ENCODE peak calls at places on chromosome 13, in six cellular contexts. One of them, this sample, is unnamed.

GRCh38 chr13:51453308-51453958 is 597 bp upstream of the INTS6 start:
- DNase-seq in cardiac muscle cell: no peak
- DNase-seq in transverse colon: peak; percentile 88
- DNase-seq in retinal pigment epithelial cell: no peak
- DNase-seq in astrocyte: no peak
- DNase-seq in nephron progenitor cell: peak; percentile 84
- DNase-seq in this sample: peak; percentile 77

GRCh38 chr13:32629866-32630265 is 43.6 kb downstream of the PDS5B start:
- DNase-seq in retinal pigment epithelial cell: no peak
- DNase-seq in cardiac muscle cell: no peak
- DNase-seq in transverse colon: no peak
- DNase-seq in astrocyte: no peak
- DNase-seq in nephron progenitor cell: no peak
- DNase-seq in this sample: no peak

GRCh38 chr13:26946675-26947342 is 186.2 kb upstream of the GPR12 start:
- DNase-seq in retinal pigment epithelial cell: no peak
- DNase-seq in transverse colon: no peak
- DNase-seq in cardiac muscle cell: peak; percentile 75
- DNase-seq in astrocyte: peak; percentile 32
- DNase-seq in nephron progenitor cell: no peak
- DNase-seq in this sample: no peak

GRCh38 chr13:35485451-35485850 is 9.0 kb upstream of the MAB21L1 start:
- DNase-seq in transverse colon: no peak
- DNase-seq in astrocyte: no peak
- DNase-seq in cardiac muscle cell: no peak
- DNase-seq in nephron progenitor cell: no peak
- DNase-seq in retinal pigment epithelial cell: no peak
- DNase-seq in this sample: peak; percentile 62

GRCh38 chr13:60329221-60329983 is 67.6 kb upstream of the TDRD3 start:
- DNase-seq in cardiac muscle cell: peak; percentile 74
- DNase-seq in transverse colon: peak; percentile 48
- DNase-seq in astrocyte: peak; percentile 14
- DNase-seq in retinal pigment epithelial cell: peak; percentile 57
- DNase-seq in nephron progenitor cell: peak; percentile 45
- DNase-seq in this sample: peak; percentile 57

GRCh38 chr13:74771964-74772363 is 637.8 kb upstream of the KLF12 start:
- DNase-seq in nephron progenitor cell: no peak
- DNase-seq in astrocyte: peak; percentile 83
- DNase-seq in cardiac muscle cell: no peak
- DNase-seq in retinal pigment epithelial cell: no peak
- DNase-seq in transverse colon: no peak
- DNase-seq in this sample: no peak

GRCh38 chr13:111505175-111505777 is 184.8 kb downstream of the TEX29 start:
- DNase-seq in cardiac muscle cell: peak; percentile 67
- DNase-seq in transverse colon: no peak
- DNase-seq in nephron progenitor cell: peak; percentile 66
- DNase-seq in astrocyte: no peak
- DNase-seq in retinal pigment epithelial cell: no peak
- DNase-seq in this sample: peak; percentile 61

GRCh38 chr13:83085186-83085900 is 796.9 kb downstream of the SLITRK1 start:
- DNase-seq in retinal pigment epithelial cell: no peak
- DNase-seq in astrocyte: peak; percentile 7
- DNase-seq in transverse colon: no peak
- DNase-seq in nephron progenitor cell: no peak
- DNase-seq in cardiac muscle cell: no peak
- DNase-seq in this sample: no peak

GRCh38 chr13:90882551-90882950 is 464.9 kb upstream of the MIR17HG start:
- DNase-seq in retinal pigment epithelial cell: no peak
- DNase-seq in cardiac muscle cell: no peak
- DNase-seq in transverse colon: no peak
- DNase-seq in astrocyte: no peak
- DNase-seq in nephron progenitor cell: no peak
- DNase-seq in this sample: no peak

GRCh38 chr13:30759748-30760147 is 24.4 kb downstream of the ALOX5AP start:
- DNase-seq in retinal pigment epithelial cell: no peak
- DNase-seq in cardiac muscle cell: no peak
- DNase-seq in astrocyte: peak; percentile 45
- DNase-seq in transverse colon: no peak
- DNase-seq in nephron progenitor cell: no peak
- DNase-seq in this sample: no peak

GRCh38 chr13:31970237-31970930 is 61.2 kb upstream of the FRY start:
- DNase-seq in transverse colon: no peak
- DNase-seq in retinal pigment epithelial cell: no peak
- DNase-seq in cardiac muscle cell: no peak
- DNase-seq in astrocyte: peak; percentile 74
- DNase-seq in nephron progenitor cell: no peak
- DNase-seq in this sample: no peak

GRCh38 chr13:93819331-93819730 is 592.7 kb downstream of the GPC6 start:
- DNase-seq in astrocyte: no peak
- DNase-seq in nephron progenitor cell: no peak
- DNase-seq in retinal pigment epithelial cell: no peak
- DNase-seq in transverse colon: no peak
- DNase-seq in cardiac muscle cell: no peak
- DNase-seq in this sample: no peak

GRCh38 chr13:106573855-106574254 is 5.9 kb upstream of the ARGLU1 start:
- DNase-seq in nephron progenitor cell: no peak
- DNase-seq in cardiac muscle cell: no peak
- DNase-seq in retinal pigment epithelial cell: no peak
- DNase-seq in transverse colon: peak; percentile 22
- DNase-seq in astrocyte: peak; percentile 31
- DNase-seq in this sample: no peak

GRCh38 chr13:107457686-107458085 is 757.6 kb downstream of the LIG4 start:
- DNase-seq in transverse colon: no peak
- DNase-seq in cardiac muscle cell: no peak
- DNase-seq in retinal pigment epithelial cell: no peak
- DNase-seq in astrocyte: peak; percentile 10
- DNase-seq in nephron progenitor cell: no peak
- DNase-seq in this sample: no peak

GRCh38 chr13:68264692-68265091 is 1034.6 kb upstream of the PCDH9 start:
- DNase-seq in astrocyte: no peak
- DNase-seq in cardiac muscle cell: no peak
- DNase-seq in transverse colon: no peak
- DNase-seq in retinal pigment epithelial cell: no peak
- DNase-seq in nephron progenitor cell: no peak
- DNase-seq in this sample: no peak

GRCh38 chr13:68257111-68257842 is 1027.1 kb upstream of the PCDH9 start:
- DNase-seq in astrocyte: no peak
- DNase-seq in cardiac muscle cell: no peak
- DNase-seq in transverse colon: no peak
- DNase-seq in retinal pigment epithelial cell: no peak
- DNase-seq in nephron progenitor cell: peak; percentile 24
- DNase-seq in this sample: no peak

DNA sequence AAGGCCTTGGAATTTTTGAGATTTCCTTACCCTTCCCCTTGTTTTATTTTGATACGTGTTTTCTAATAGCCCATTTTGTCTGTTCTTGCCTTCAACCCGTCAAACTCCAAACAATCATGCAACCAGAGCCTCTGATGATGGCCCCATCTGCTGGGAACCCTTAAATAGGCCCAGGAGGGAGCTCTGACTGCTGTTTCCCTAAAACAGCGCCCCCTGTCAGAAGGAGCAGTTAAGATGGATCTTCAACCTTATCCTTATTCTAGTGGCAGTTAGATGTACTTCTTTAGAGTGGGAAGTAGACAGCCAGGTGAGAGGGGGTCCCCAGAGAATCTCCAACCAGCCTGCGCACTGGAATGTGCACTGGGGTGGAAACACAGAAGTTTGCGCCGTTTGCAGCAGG is 1031.0 kb upstream of the PCDH9 start:
- DNase-seq in cardiac muscle cell: no peak
- DNase-seq in transverse colon: no peak
- DNase-seq in astrocyte: no peak
- DNase-seq in retinal pigment epithelial cell: no peak
- DNase-seq in nephron progenitor cell: no peak
- DNase-seq in this sample: no peak
- TF ChIP-seq CTCF in cardiac muscle cell: no peak
- TF ChIP-seq CTCF in transverse colon: no peak
- TF ChIP-seq CTCF in astrocyte: no peak
- TF ChIP-seq CTCF in retinal pigment epithelial cell: peak; percentile 12
- TF ChIP-seq CTCF in nephron progenitor cell: no peak
- TF ChIP-seq CTCF in this sample: no peak

DNA sequence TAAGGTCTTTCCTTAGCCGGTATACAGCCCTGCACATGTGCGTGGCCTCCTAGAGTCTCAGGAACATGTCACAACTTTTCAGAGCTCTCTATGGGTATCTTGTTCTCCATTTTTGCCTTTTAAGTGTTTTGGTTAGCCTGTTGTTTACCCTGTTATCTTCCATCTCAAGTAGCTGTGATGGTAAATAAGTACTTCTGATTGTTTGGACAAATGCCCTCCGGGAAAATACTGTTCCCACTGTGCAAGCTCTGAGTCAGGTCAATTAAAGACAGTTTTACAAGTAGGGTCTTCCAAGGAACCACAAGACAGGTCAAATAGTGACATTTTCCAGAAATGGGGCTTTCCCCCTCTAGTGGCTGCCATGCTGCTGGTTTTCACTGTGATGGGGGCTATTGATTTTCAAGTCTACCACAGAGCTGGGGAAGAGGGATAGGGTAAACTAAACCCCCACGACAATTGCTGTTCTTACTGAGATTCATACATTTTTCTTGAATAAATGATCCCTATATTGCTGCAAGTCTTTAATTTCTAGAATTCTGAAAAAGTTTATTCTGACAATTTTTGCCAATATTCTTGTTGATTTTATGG is 109.5 kb downstream of the TM9SF2 start:
- DNase-seq in cardiac muscle cell: no peak
- DNase-seq in astrocyte: no peak
- DNase-seq in retinal pigment epithelial cell: no peak
- DNase-seq in nephron progenitor cell: no peak
- DNase-seq in transverse colon: no peak
- DNase-seq in this sample: no peak
- TF ChIP-seq CTCF in cardiac muscle cell: peak; percentile 13
- TF ChIP-seq CTCF in astrocyte: no peak
- TF ChIP-seq CTCF in retinal pigment epithelial cell: peak; percentile 33
- TF ChIP-seq CTCF in nephron progenitor cell: no peak
- TF ChIP-seq CTCF in transverse colon: no peak
- TF ChIP-seq CTCF in this sample: no peak

DNA sequence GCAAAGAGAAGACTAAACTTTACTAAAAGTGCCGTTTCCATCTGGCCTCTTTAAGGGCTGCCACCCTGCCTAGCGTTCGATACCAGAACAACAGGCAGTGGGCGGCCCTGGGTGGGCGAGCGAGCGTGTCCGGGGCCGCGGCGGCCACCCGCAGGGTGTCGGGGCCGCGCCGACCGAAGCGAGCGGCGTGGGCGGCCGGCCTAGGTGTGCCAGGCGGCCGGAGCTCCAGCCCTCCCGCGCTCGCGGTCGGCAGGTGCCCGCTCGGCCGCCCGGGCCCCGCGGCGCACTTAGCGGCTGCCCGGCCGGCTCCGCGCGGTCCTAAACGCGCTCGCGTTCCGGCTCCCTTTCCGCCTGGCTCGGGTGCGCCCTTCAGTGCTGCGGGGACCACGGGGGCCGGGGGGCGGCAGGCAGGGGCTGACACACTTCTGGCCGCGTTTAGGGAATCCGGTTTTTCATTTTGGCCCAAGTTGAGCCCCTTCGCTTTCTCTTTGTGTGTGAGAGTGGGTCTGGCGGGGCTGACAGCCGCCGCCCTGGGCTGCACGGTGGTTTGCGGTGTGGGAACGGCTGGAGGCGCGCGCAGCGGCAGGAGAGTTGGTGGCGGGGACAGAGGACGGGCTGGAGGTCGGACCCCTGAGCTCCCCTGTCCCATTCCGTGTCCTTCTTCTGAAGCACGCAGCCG is 2.9 kb downstream of the FGF9 start:
- DNase-seq in retinal pigment epithelial cell: no peak
- DNase-seq in cardiac muscle cell: peak; percentile 84
- DNase-seq in transverse colon: peak; percentile 60
- DNase-seq in astrocyte: no peak
- DNase-seq in nephron progenitor cell: peak; percentile 71
- DNase-seq in this sample: peak; percentile 75
- TF ChIP-seq CTCF in retinal pigment epithelial cell: no peak
- TF ChIP-seq CTCF in cardiac muscle cell: no peak
- TF ChIP-seq CTCF in transverse colon: no peak
- TF ChIP-seq CTCF in astrocyte: no peak
- TF ChIP-seq CTCF in nephron progenitor cell: no peak
- TF ChIP-seq CTCF in this sample: peak; percentile 36

GRCh38 chr13:113861433-113862030 is 2.3 kb downstream of the GAS6 start:
- DNase-seq in cardiac muscle cell: no peak
- DNase-seq in astrocyte: no peak
- DNase-seq in retinal pigment epithelial cell: no peak
- DNase-seq in nephron progenitor cell: no peak
- DNase-seq in transverse colon: no peak
- DNase-seq in this sample: no peak

GRCh38 chr13:113864303-113864890 is 521 bp upstream of the GAS6 start:
- DNase-seq in transverse colon: no peak
- DNase-seq in nephron progenitor cell: no peak
- DNase-seq in retinal pigment epithelial cell: no peak
- DNase-seq in cardiac muscle cell: no peak
- DNase-seq in astrocyte: no peak
- DNase-seq in this sample: no peak

GRCh38 chr13:113863511-113864302 is at the start of gene GAS6:
- DNase-seq in retinal pigment epithelial cell: no peak
- DNase-seq in cardiac muscle cell: peak; percentile 74
- DNase-seq in astrocyte: no peak
- DNase-seq in transverse colon: peak; percentile 80
- DNase-seq in nephron progenitor cell: peak; percentile 81
- DNase-seq in this sample: peak; percentile 70

GRCh38 chr13:113862191-113862765 is 1.6 kb downstream of the GAS6 start:
- DNase-seq in astrocyte: no peak
- DNase-seq in cardiac muscle cell: no peak
- DNase-seq in retinal pigment epithelial cell: no peak
- DNase-seq in transverse colon: no peak
- DNase-seq in nephron progenitor cell: no peak
- DNase-seq in this sample: no peak

DNA sequence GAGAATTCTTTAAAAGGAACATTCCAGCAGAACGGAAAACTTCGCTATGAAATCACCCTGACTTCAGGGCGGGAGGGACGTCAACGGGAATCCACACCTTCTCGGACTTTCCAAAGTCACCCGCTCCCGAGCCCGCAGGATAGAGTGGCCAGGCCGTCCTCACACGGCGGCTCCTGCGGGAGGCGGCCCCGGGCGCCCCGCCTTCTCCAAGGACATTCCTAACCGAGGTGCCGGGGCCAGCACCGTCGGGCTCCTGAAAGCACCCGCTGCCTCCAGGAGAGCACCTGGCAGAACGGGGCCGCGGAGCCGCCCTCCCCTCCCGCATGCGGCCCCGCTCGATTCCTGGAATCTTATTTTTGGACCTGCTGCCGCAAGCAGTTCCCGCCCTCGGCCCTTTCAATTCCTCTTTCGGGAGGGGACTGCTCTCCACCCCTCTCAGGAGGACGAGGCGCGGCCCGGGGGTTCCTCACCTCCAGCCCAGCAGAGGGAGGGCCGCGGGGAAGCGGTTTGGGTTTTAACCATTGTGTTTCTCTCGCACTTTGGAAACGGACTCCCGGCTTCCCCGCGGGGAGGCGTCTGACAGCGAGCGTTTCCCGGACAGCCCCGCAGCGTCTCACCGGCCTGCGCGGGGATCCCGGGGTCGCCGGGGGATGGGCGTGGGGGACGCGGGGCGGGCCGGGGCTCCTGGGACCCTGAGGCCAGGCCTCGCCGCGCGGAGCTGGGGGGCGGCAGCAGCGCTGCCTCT is 938 bp downstream of the GAS6 start:
- DNase-seq in cardiac muscle cell: peak; percentile 49
- DNase-seq in transverse colon: peak; percentile 76
- DNase-seq in retinal pigment epithelial cell: no peak
- DNase-seq in astrocyte: peak; percentile 36
- DNase-seq in nephron progenitor cell: peak; percentile 53
- DNase-seq in this sample: peak; percentile 54
- TF ChIP-seq CTCF in cardiac muscle cell: no peak
- TF ChIP-seq CTCF in transverse colon: no peak
- TF ChIP-seq CTCF in retinal pigment epithelial cell: peak; percentile 8
- TF ChIP-seq CTCF in astrocyte: no peak
- TF ChIP-seq CTCF in nephron progenitor cell: no peak
- TF ChIP-seq CTCF in this sample: no peak

This sample was measured in glutamatergic neuron.